ENCODE peak calls at places on chromosome 21, in four cellular contexts. B, D, O and J are unnamed samples.

GRCh38 chr21:38769253-38769780 is 36.4 kb upstream of the ETS2 start:
- DNase-seq in B (no peak), D (no peak), O (no peak), J (no peak)

GRCh38 chr21:29208044-29208665 is 77.7 kb downstream of the MAP3K7CL start:
- DNase-seq in B (no peak), D (no peak), O (no peak), J (no peak)

GRCh38 chr21:22898061-22898460 is 1899.9 kb downstream of the NCAM2 start:
- DNase-seq in B (no peak), D (no peak), O (no peak), J (no peak)

GRCh38 chr21:41616063-41616591 is 108.2 kb upstream of the TMPRSS2 start:
- DNase-seq in B (no peak), D (no peak), O (no peak), J (no peak)

GRCh38 chr21:28547795-28548194 is 444.9 kb downstream of the LTN1 start:
- DNase-seq in B (no peak), D (no peak), O (no peak), J (no peak)

GRCh38 chr21:38988211-38989096 is 182.7 kb downstream of the ETS2 start:
- DNase-seq in B (no peak), D (no peak), O (no peak), J (no peak)

GRCh38 chr21:39523398-39523797 is 71.6 kb downstream of the SH3BGR start:
- DNase-seq in B (no peak), D (no peak), O (no peak), J (no peak)

GRCh38 chr21:42746593-42747266 is 93.3 kb downstream of the PDE9A start:
- DNase-seq in B (peak), D (no peak), O (no peak), J (no peak)

GRCh38 chr21:41786521-41786987 is 19.7 kb upstream of the RIPK4 start:
- DNase-seq in B (no peak), D (no peak), O (peak), J (no peak)

GRCh38 chr21:39503138-39503762 is 51.5 kb downstream of the SH3BGR start:
- DNase-seq in B (no peak), D (no peak), O (no peak), J (no peak)

GRCh38 chr21:35084869-35085268 is 35.8 kb upstream of the RUNX1 start:
- DNase-seq in B (no peak), D (no peak), O (peak), J (no peak)

GRCh38 chr21:35925497-35925896 is 134.8 kb downstream of the SETD4 start:
- DNase-seq in B (no peak), D (peak), O (peak), J (no peak)

GRCh38 chr21:25528511-25528910 is 78.8 kb downstream of the MRPL39 start:
- DNase-seq in B (no peak), D (no peak), O (no peak), J (no peak)

GRCh38 chr21:26788783-26789182 is 56.4 kb downstream of the ADAMTS1 start:
- DNase-seq in B (no peak), D (no peak), O (no peak), J (no peak)

GRCh38 chr21:42609806-42610205 is 43.6 kb upstream of the PDE9A start:
- DNase-seq in B (no peak), D (peak), O (no peak), J (no peak)

GRCh38 chr21:31354604-31355443 is 10.8 kb upstream of the TIAM1 start:
- DNase-seq in B (peak), D (peak), O (peak), J (no peak)

GRCh38 chr21:41783476-41784150 is 16.8 kb upstream of the RIPK4 start:
- DNase-seq in B (no peak), D (no peak), O (peak), J (no peak)

GRCh38 chr21:35208810-35209517 is 159.9 kb upstream of the RUNX1 start:
- DNase-seq in B (no peak), D (no peak), O (no peak), J (no peak)

GRCh38 chr21:16073571-16073970 is 343.8 kb downstream of the USP25 start:
- DNase-seq in B (no peak), D (no peak), O (no peak), J (no peak)

GRCh38 chr21:19523731-19524130 is 1120.1 kb upstream of the TMPRSS15 start:
- DNase-seq in B (no peak), D (no peak), O (no peak), J (no peak)

GRCh38 chr21:35619184-35619583 is 441.1 kb downstream of the SETD4 start:
- DNase-seq in B (no peak), D (no peak), O (peak), J (no peak)

GRCh38 chr21:16402752-16403151 is 673.0 kb downstream of the USP25 start:
- DNase-seq in B (no peak), D (no peak), O (no peak), J (no peak)

GRCh38 chr21:29217818-29218252 is 80.9 kb upstream of the BACH1 start:
- DNase-seq in B (no peak), D (no peak), O (peak), J (no peak)

GRCh38 chr21:39313042-39313456 is 383 bp downstream of the BRWD1 start:
- DNase-seq in B (no peak), D (peak), O (no peak), J (no peak)

GRCh38 chr21:41766883-41767605 is at the start of gene RIPK4:
- DNase-seq in B (peak), D (peak), O (peak), J (peak)

GRCh38 chr21:45347048-45347711 is 57.8 kb upstream of the COL18A1 start:
- DNase-seq in B (no peak), D (no peak), O (no peak), J (no peak)

GRCh38 chr21:27649323-27649722 is 682.4 kb upstream of the ADAMTS5 start:
- DNase-seq in B (no peak), D (no peak), O (peak), J (no peak)

GRCh38 chr21:42632771-42633690 is 20.4 kb upstream of the PDE9A start:
- DNase-seq in B (no peak), D (no peak), O (no peak), J (no peak)

GRCh38 chr21:15687208-15687607 is 42.6 kb upstream of the USP25 start:
- DNase-seq in B (no peak), D (no peak), O (peak), J (no peak)

GRCh38 chr21:15932681-15933200 is 203.0 kb downstream of the USP25 start:
- DNase-seq in B (no peak), D (no peak), O (no peak), J (no peak)

GRCh38 chr21:17454315-17455027 is 58.4 kb upstream of the CXADR start:
- DNase-seq in B (no peak), D (peak), O (peak), J (peak)

GRCh38 chr21:41358193-41359166 is 3.3 kb upstream of the MX2 start:
- DNase-seq in B (peak), D (no peak), O (no peak), J (no peak)

GRCh38 chr21:35658242-35658641 is 402.1 kb downstream of the SETD4 start:
- DNase-seq in B (no peak), D (peak), O (no peak), J (no peak)

GRCh38 chr21:29096619-29097018 is 23.2 kb upstream of the CCT8 start:
- DNase-seq in B (no peak), D (no peak), O (no peak), J (no peak)

GRCh38 chr21:41664881-41665765 is 101.7 kb downstream of the RIPK4 start:
- DNase-seq in B (no peak), D (no peak), O (peak), J (no peak)

GRCh38 chr21:34846601-34847112 is 177.9 kb downstream of the CLIC6 start:
- DNase-seq in B (no peak), D (no peak), O (peak), J (no peak)

GRCh38 chr21:45313015-45313414 is 25.3 kb upstream of the POFUT2 start:
- DNase-seq in B (no peak), D (no peak), O (no peak), J (no peak)

GRCh38 chr21:32578107-32578691 is 7.1 kb downstream of the TCP10L start:
- DNase-seq in B (no peak), D (no peak), O (peak), J (no peak)
- TF ChIP-seq CTCF in B (no peak), D (no peak), O (peak), J (peak)

GRCh38 chr21:46550511-46550941 is 54.4 kb downstream of the S100B start:
- DNase-seq in B (peak), D (peak), O (no peak), J (no peak)

GRCh38 chr21:46552865-46553379 is 52.0 kb downstream of the S100B start:
- DNase-seq in B (no peak), D (no peak), O (no peak), J (no peak)

GRCh38 chr21:46552274-46552673 is 52.6 kb downstream of the S100B start:
- DNase-seq in B (peak), D (no peak), O (no peak), J (no peak)

GRCh38 chr21:46549650-46550049 is 55.2 kb downstream of the S100B start:
- DNase-seq in B (no peak), D (no peak), O (no peak), J (no peak)

GRCh38 chr21:46551636-46552241 is 53.1 kb downstream of the S100B start:
- DNase-seq in B (peak), D (no peak), O (no peak), J (no peak)
- TF ChIP-seq CTCF in B (no peak), D (no peak), O (no peak), J (no peak)

DNA sequence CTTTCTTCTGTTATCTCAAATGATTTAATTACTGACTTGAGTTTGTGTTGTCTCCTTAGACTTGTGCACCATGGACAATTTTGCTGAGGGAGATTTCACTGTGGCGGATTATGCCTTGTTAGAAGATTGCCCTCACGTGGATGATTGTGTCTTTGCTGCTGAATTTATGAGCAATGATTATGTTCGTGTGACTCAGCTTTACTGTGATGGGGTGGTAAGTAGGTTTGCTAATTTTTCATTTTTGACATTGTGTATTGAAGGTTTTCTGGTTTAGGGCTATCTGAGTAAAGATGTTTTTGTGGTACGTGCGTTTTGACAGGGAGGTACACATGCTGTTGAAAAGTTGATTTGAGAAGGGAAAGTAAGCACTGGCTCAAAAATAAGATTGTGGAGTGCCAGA is 14.1 kb downstream of the TTC3 start:
- DNase-seq in B (no peak), D (no peak), O (peak), J (no peak)
- TF ChIP-seq CTCF in B (peak), D (no peak), O (peak), J (peak)

GRCh38 chr21:43827015-43827611 is 37.7 kb downstream of the RRP1 start:
- DNase-seq in B (no peak), D (no peak), O (peak), J (no peak)

GRCh38 chr21:43826623-43826974 is 37.2 kb downstream of the RRP1 start:
- DNase-seq in B (no peak), D (no peak), O (no peak), J (no peak)

GRCh38 chr21:43825610-43825935 is 36.2 kb downstream of the RRP1 start:
- DNase-seq in B (no peak), D (no peak), O (no peak), J (no peak)

GRCh38 chr21:43824883-43825609 is 35.7 kb downstream of the RRP1 start:
- DNase-seq in B (no peak), D (no peak), O (no peak), J (no peak)

GRCh38 chr21:43825936-43826622 is 36.7 kb downstream of the RRP1 start:
- DNase-seq in B (no peak), D (no peak), O (no peak), J (no peak)
- TF ChIP-seq CTCF in B (no peak), D (peak), O (no peak), J (no peak)

GRCh38 chr21:37422382-37422781 is 55.8 kb downstream of the DYRK1A start:
- DNase-seq in B (no peak), D (no peak), O (no peak), J (no peak)
- TF ChIP-seq CTCF in B (no peak), D (no peak), O (no peak), J (no peak)

GRCh38 chr21:37712204-37712934 is 203.9 kb downstream of the KCNJ6 start:
- DNase-seq in B (no peak), D (peak), O (peak), J (no peak)

DNA sequence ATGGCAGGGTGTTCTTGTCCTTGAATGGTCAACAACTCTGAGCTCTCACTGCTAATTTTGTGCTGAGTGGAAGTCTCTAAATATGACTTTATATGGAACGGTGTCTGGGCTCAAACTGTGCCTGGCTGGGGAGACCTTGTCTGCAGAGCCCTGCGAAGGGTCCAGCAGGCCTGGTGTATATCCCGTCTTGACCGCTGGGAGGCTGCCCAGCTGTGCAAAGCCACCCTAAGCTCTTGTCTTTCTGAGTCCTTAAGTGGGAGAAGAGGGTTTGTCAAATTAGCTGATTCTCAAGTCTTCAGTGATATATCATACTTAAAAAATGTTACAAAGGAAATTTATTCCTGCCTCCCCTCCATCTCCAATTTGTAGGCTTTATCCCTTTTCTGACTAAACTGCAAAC is 198.7 kb downstream of the KCNJ6 start:
- DNase-seq in B (no peak), D (no peak), O (no peak), J (no peak)
- TF ChIP-seq CTCF in B (no peak), D (peak), O (no peak), J (no peak)

DNA sequence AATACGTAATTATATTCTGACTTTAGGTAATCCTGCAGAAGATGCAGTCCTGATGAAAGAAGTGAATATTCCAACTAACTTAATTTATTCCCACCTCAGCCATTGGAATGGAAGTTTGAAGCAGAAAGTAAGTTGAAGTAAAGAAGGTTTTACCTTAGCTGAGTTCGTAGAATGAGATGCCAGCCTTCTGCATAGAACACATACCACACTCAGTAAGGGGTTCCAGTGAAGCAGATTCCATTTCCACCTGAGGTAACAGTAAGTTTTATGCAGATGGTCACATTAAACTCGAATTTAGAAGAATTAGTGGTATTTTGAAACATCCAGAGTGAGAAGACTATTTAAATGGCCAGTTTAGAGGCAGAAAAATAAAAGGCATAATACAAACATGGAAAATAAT is 20.2 kb downstream of the RBM11 start:
- DNase-seq in B (no peak), D (no peak), O (no peak), J (no peak)
- TF ChIP-seq CTCF in B (no peak), D (no peak), O (no peak), J (no peak)

GRCh38 chr21:44267655-44268142 is 6.0 kb upstream of the DNMT3L start:
- DNase-seq in B (no peak), D (peak), O (no peak), J (no peak)
- TF ChIP-seq CTCF in B (peak), D (peak), O (peak), J (no peak)